ENCODE peak calls at places on chromosomes 4 and X, in five cellular contexts. One of them, this sample, is unnamed. For H3K36me3, the result is how much of the 10 kb centered on the place peaks cover.

GRCh38 chrX:13638826-13639225 is 14.1 kb upstream of the TCEANC start:
- DNase-seq in astrocyte: no peak
- DNase-seq in GM23248: no peak
- DNase-seq in neural progenitor cell: no peak
- DNase-seq in neuronal stem cell: no peak
- DNase-seq in this sample: no peak

GRCh38 chrX:35919536-35920309 is at the start of gene CFAP47:
- DNase-seq in neuronal stem cell: peak
- DNase-seq in neural progenitor cell: peak
- DNase-seq in astrocyte: no peak
- DNase-seq in GM23248: no peak
- DNase-seq in this sample: no peak

GRCh38 chr4:152462715-152463114 is 73.2 kb downstream of the FBXW7 start:
- DNase-seq in neural progenitor cell: no peak
- DNase-seq in GM23248: peak
- DNase-seq in neuronal stem cell: no peak
- DNase-seq in astrocyte: peak
- DNase-seq in this sample: peak

GRCh38 chr4:159071178-159071968 is 31.5 kb upstream of the RAPGEF2 start:
- DNase-seq in neural progenitor cell: no peak
- DNase-seq in neuronal stem cell: no peak
- DNase-seq in astrocyte: peak
- DNase-seq in GM23248: peak
- DNase-seq in this sample: peak

GRCh38 chrX:129653181-129653984 is 1.4 kb downstream of the APLN start:
- DNase-seq in neural progenitor cell: no peak
- DNase-seq in astrocyte: no peak
- DNase-seq in GM23248: no peak
- DNase-seq in neuronal stem cell: no peak
- DNase-seq in this sample: no peak

GRCh38 chr4:151563194-151563593 is 154.2 kb downstream of the FHIP1A start:
- DNase-seq in neuronal stem cell: no peak
- DNase-seq in astrocyte: peak
- DNase-seq in GM23248: no peak
- DNase-seq in neural progenitor cell: no peak
- DNase-seq in this sample: no peak

GRCh38 chr4:8303485-8304281 is 34.1 kb downstream of the HTRA3 start:
- DNase-seq in astrocyte: peak
- DNase-seq in neuronal stem cell: no peak
- DNase-seq in GM23248: peak
- DNase-seq in neural progenitor cell: peak
- DNase-seq in this sample: peak

GRCh38 chr4:128524311-128524710 is 236.7 kb upstream of the PGRMC2 start:
- DNase-seq in GM23248: peak
- DNase-seq in neural progenitor cell: no peak
- DNase-seq in astrocyte: peak
- DNase-seq in neuronal stem cell: no peak
- DNase-seq in this sample: peak

GRCh38 chr4:165201806-165202205 is 5.6 kb upstream of the KLHL2 start:
- DNase-seq in neuronal stem cell: no peak
- DNase-seq in astrocyte: peak
- DNase-seq in neural progenitor cell: no peak
- DNase-seq in GM23248: peak
- DNase-seq in this sample: peak

GRCh38 chrX:85084770-85085393 is 81.2 kb downstream of the APOOL start:
- DNase-seq in neural progenitor cell: peak
- DNase-seq in GM23248: peak
- DNase-seq in neuronal stem cell: peak
- DNase-seq in astrocyte: peak
- DNase-seq in this sample: peak

GRCh38 chr4:20847124-20847747 is 147.0 kb downstream of the PACRGL start:
- DNase-seq in astrocyte: no peak
- DNase-seq in GM23248: peak
- DNase-seq in neuronal stem cell: no peak
- DNase-seq in neural progenitor cell: no peak
- DNase-seq in this sample: no peak

GRCh38 chrX:68932611-68933010 is 103.8 kb downstream of the EFNB1 start:
- DNase-seq in neural progenitor cell: no peak
- DNase-seq in astrocyte: no peak
- DNase-seq in GM23248: no peak
- DNase-seq in neuronal stem cell: no peak
- DNase-seq in this sample: peak

GRCh38 chr4:45662996-45663395 is 460.9 kb downstream of the GABRG1 start:
- DNase-seq in astrocyte: peak
- DNase-seq in GM23248: peak
- DNase-seq in neuronal stem cell: peak
- DNase-seq in neural progenitor cell: peak
- DNase-seq in this sample: peak

GRCh38 chr4:129043523-129043922 is 49.8 kb downstream of the SCLT1 start:
- DNase-seq in astrocyte: peak
- DNase-seq in neuronal stem cell: no peak
- DNase-seq in neural progenitor cell: no peak
- DNase-seq in GM23248: peak
- DNase-seq in this sample: peak

GRCh38 chr4:109977854-109978501 is 65.3 kb downstream of the EGF start:
- DNase-seq in GM23248: peak
- DNase-seq in neuronal stem cell: no peak
- DNase-seq in neural progenitor cell: peak
- DNase-seq in astrocyte: peak
- DNase-seq in this sample: peak

GRCh38 chr4:2462992-2463762 is 5.7 kb upstream of the RNF4 start:
- DNase-seq in neural progenitor cell: peak
- DNase-seq in neuronal stem cell: no peak
- DNase-seq in astrocyte: no peak
- DNase-seq in GM23248: peak
- DNase-seq in this sample: no peak

GRCh38 chr4:100823993-100824323 is 306.1 kb upstream of the EMCN start:
- DNase-seq in neural progenitor cell: no peak
- DNase-seq in neuronal stem cell: no peak
- DNase-seq in astrocyte: no peak
- DNase-seq in GM23248: no peak
- DNase-seq in this sample: no peak

GRCh38 chr4:111269439-111269838 is 646.6 kb upstream of the PITX2 start:
- DNase-seq in astrocyte: peak
- DNase-seq in neuronal stem cell: no peak
- DNase-seq in neural progenitor cell: no peak
- DNase-seq in GM23248: no peak
- DNase-seq in this sample: no peak

GRCh38 chr4:3317656-3318211 is 24.9 kb downstream of the RGS12 start:
- DNase-seq in neural progenitor cell: no peak
- DNase-seq in astrocyte: no peak
- DNase-seq in GM23248: no peak
- DNase-seq in neuronal stem cell: no peak
- DNase-seq in this sample: no peak

GRCh38 chr4:8547108-8547911 is 32.9 kb upstream of the GPR78 start:
- DNase-seq in neural progenitor cell: peak
- DNase-seq in GM23248: peak
- DNase-seq in astrocyte: peak
- DNase-seq in neuronal stem cell: peak
- DNase-seq in this sample: peak

GRCh38 chr4:128553665-128554515 is 255.6 kb upstream of the JADE1 start:
- DNase-seq in GM23248: no peak
- DNase-seq in neural progenitor cell: no peak
- DNase-seq in neuronal stem cell: no peak
- DNase-seq in astrocyte: no peak
- DNase-seq in this sample: no peak

GRCh38 chr4:8761824-8762205 is 109.8 kb downstream of the HMX1 start:
- DNase-seq in neuronal stem cell: no peak
- DNase-seq in GM23248: no peak
- DNase-seq in astrocyte: no peak
- DNase-seq in neural progenitor cell: no peak
- DNase-seq in this sample: no peak

GRCh38 chr4:76767983-76768382 is 130.0 kb downstream of the SOWAHB start:
- DNase-seq in astrocyte: peak
- DNase-seq in neural progenitor cell: no peak
- DNase-seq in neuronal stem cell: no peak
- DNase-seq in GM23248: peak
- DNase-seq in this sample: no peak

GRCh38 chrX:153592966-153593688 is 5.8 kb downstream of the CCNQ start:
- DNase-seq in GM23248: no peak
- DNase-seq in neural progenitor cell: no peak
- DNase-seq in astrocyte: no peak
- DNase-seq in neuronal stem cell: no peak
- DNase-seq in this sample: no peak

GRCh38 chr4:48375651-48376291 is 34.4 kb downstream of the SLAIN2 start:
- DNase-seq in astrocyte: peak
- DNase-seq in neuronal stem cell: no peak
- DNase-seq in GM23248: peak
- DNase-seq in neural progenitor cell: no peak
- DNase-seq in this sample: peak

GRCh38 chr4:37715889-37716402 is 29.8 kb upstream of the RELL1 start:
- DNase-seq in neuronal stem cell: no peak
- DNase-seq in astrocyte: peak
- DNase-seq in GM23248: peak
- DNase-seq in neural progenitor cell: no peak
- DNase-seq in this sample: peak

GRCh38 chrX:42975906-42976305 is 197.9 kb upstream of the PPP1R2C start:
- DNase-seq in GM23248: no peak
- DNase-seq in neuronal stem cell: no peak
- DNase-seq in neural progenitor cell: no peak
- DNase-seq in astrocyte: no peak
- DNase-seq in this sample: no peak

GRCh38 chrX:42976729-42977366 is 198.9 kb upstream of the PPP1R2C start:
- DNase-seq in neuronal stem cell: no peak
- DNase-seq in GM23248: no peak
- DNase-seq in astrocyte: peak
- DNase-seq in neural progenitor cell: no peak
- DNase-seq in this sample: peak

GRCh38 chrX:42967681-42968080 is 189.7 kb upstream of the PPP1R2C start:
- DNase-seq in neural progenitor cell: no peak
- DNase-seq in GM23248: no peak
- DNase-seq in neuronal stem cell: no peak
- DNase-seq in astrocyte: peak
- DNase-seq in this sample: peak

GRCh38 chrX:42978655-42979379 is 200.9 kb upstream of the PPP1R2C start:
- DNase-seq in astrocyte: peak
- DNase-seq in neuronal stem cell: no peak
- DNase-seq in GM23248: no peak
- DNase-seq in neural progenitor cell: no peak
- DNase-seq in this sample: peak

DNA sequence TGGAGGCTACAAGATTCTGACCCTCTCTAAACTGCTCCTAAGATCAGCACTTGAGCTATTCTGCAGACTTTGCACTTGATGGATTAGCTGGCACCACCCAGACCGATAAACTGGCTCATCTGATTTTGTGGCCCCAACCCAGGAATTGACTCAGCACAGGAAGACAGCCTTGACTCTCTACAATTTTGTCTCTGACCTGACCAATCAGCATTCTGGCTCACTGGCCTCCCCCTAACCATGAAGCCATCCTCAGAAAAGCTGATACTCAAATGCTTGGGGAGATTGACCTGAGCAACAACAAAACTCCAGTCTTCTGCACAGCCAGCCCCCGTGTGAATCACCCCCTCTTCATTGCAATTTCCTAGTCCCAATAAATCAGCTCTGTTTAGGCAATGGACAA is 195.4 kb upstream of the PPP1R2C start:
- DNase-seq in neural progenitor cell: no peak
- DNase-seq in neuronal stem cell: no peak
- DNase-seq in astrocyte: no peak
- DNase-seq in GM23248: no peak
- DNase-seq in this sample: no peak
- H3K4me2 ChIP-seq in neural progenitor cell: no peak
- H3K4me2 ChIP-seq in neuronal stem cell: no peak
- H3K4me2 ChIP-seq in astrocyte: no peak
- H3K4me2 ChIP-seq in GM23248: no peak
- H3K4me2 ChIP-seq in this sample: no peak

GRCh38 chr4:41940834-41941233 is 5.6 kb downstream of the TMEM33 start:
- DNase-seq in neural progenitor cell: no peak
- DNase-seq in GM23248: no peak
- DNase-seq in astrocyte: no peak
- DNase-seq in neuronal stem cell: no peak
- DNase-seq in this sample: no peak

GRCh38 chr4:41935652-41936021 is 408 bp downstream of the TMEM33 start:
- DNase-seq in astrocyte: no peak
- DNase-seq in neuronal stem cell: no peak
- DNase-seq in neural progenitor cell: no peak
- DNase-seq in GM23248: peak
- DNase-seq in this sample: no peak

GRCh38 chr4:41933997-41934812 is 1.0 kb upstream of the TMEM33 start:
- DNase-seq in neural progenitor cell: no peak
- DNase-seq in neuronal stem cell: no peak
- DNase-seq in astrocyte: no peak
- DNase-seq in GM23248: no peak
- DNase-seq in this sample: no peak

GRCh38 chr4:41934813-41935651 is at the start of gene TMEM33:
- DNase-seq in neuronal stem cell: peak
- DNase-seq in astrocyte: peak
- DNase-seq in neural progenitor cell: peak
- DNase-seq in GM23248: peak
- DNase-seq in this sample: peak

GRCh38 chr4:41939016-41939623 is 3.9 kb downstream of the TMEM33 start:
- DNase-seq in neural progenitor cell: no peak
- DNase-seq in astrocyte: no peak
- DNase-seq in GM23248: peak
- DNase-seq in neuronal stem cell: no peak
- DNase-seq in this sample: peak
- H3K36me3 ChIP-seq in neural progenitor cell: under half
- H3K36me3 ChIP-seq in astrocyte: under half
- H3K36me3 ChIP-seq in GM23248: under half
- H3K36me3 ChIP-seq in neuronal stem cell: half or more
- H3K36me3 ChIP-seq in this sample: under half

GRCh38 chr4:6991249-6991648 is 51.9 kb upstream of the TADA2B start:
- DNase-seq in neural progenitor cell: no peak
- DNase-seq in astrocyte: no peak
- DNase-seq in GM23248: no peak
- DNase-seq in neuronal stem cell: no peak
- DNase-seq in this sample: no peak
- H3K9ac ChIP-seq in neural progenitor cell: no peak
- H3K9ac ChIP-seq in astrocyte: peak
- H3K9ac ChIP-seq in GM23248: peak
- H3K9ac ChIP-seq in neuronal stem cell: peak
- H3K9ac ChIP-seq in this sample: no peak

GRCh38 chr4:142314686-142315085 is 531.4 kb downstream of the INPP4B start:
- DNase-seq in neuronal stem cell: no peak
- DNase-seq in GM23248: no peak
- DNase-seq in neural progenitor cell: no peak
- DNase-seq in astrocyte: no peak
- DNase-seq in this sample: no peak

GRCh38 chr4:142318280-142318679 is 527.8 kb downstream of the INPP4B start:
- DNase-seq in neural progenitor cell: no peak
- DNase-seq in neuronal stem cell: no peak
- DNase-seq in astrocyte: no peak
- DNase-seq in GM23248: no peak
- DNase-seq in this sample: no peak

GRCh38 chr4:142316913-142317312 is 529.2 kb downstream of the INPP4B start:
- DNase-seq in GM23248: no peak
- DNase-seq in astrocyte: no peak
- DNase-seq in neural progenitor cell: no peak
- DNase-seq in neuronal stem cell: no peak
- DNase-seq in this sample: no peak

GRCh38 chr4:142314183-142314582 is 531.9 kb downstream of the INPP4B start:
- DNase-seq in neuronal stem cell: no peak
- DNase-seq in neural progenitor cell: no peak
- DNase-seq in GM23248: no peak
- DNase-seq in astrocyte: no peak
- DNase-seq in this sample: no peak

GRCh38 chr4:142315999-142316398 is 530.1 kb downstream of the INPP4B start:
- DNase-seq in neuronal stem cell: no peak
- DNase-seq in GM23248: no peak
- DNase-seq in astrocyte: no peak
- DNase-seq in neural progenitor cell: no peak
- DNase-seq in this sample: no peak
- H3K4me2 ChIP-seq in neuronal stem cell: no peak
- H3K4me2 ChIP-seq in GM23248: no peak
- H3K4me2 ChIP-seq in astrocyte: no peak
- H3K4me2 ChIP-seq in neural progenitor cell: no peak
- H3K4me2 ChIP-seq in this sample: no peak